ENCODE peak calls at places on chromosomes 7 and 10, in five cellular contexts. One of them, this sample, is unnamed.

GRCh38 chr10:35416628-35417625 is 80.6 kb downstream of the CCNY start:
- DNase-seq in Peyer's patch: no peak
- DNase-seq in suprapubic skin: peak
- DNase-seq in T follicular helper cell: no peak
- DNase-seq in activated CD8-positive, alpha-beta T cell treated with anti-CD3 and anti-CD28 coated beads for 36 hours: peak
- DNase-seq in this sample: no peak

GRCh38 chr10:86813101-86813500 is 56.7 kb downstream of the BMPR1A start:
- DNase-seq in Peyer's patch: no peak
- DNase-seq in suprapubic skin: no peak
- DNase-seq in T follicular helper cell: no peak
- DNase-seq in activated CD8-positive, alpha-beta T cell treated with anti-CD3 and anti-CD28 coated beads for 36 hours: no peak
- DNase-seq in this sample: no peak

GRCh38 chr7:101923276-101923985 is 106.0 kb downstream of the CUX1 start:
- DNase-seq in Peyer's patch: peak
- DNase-seq in suprapubic skin: no peak
- DNase-seq in T follicular helper cell: no peak
- DNase-seq in activated CD8-positive, alpha-beta T cell treated with anti-CD3 and anti-CD28 coated beads for 36 hours: no peak
- DNase-seq in this sample: no peak

GRCh38 chr10:125064681-125065492 is 95.5 kb downstream of the CTBP2 start:
- DNase-seq in Peyer's patch: no peak
- DNase-seq in suprapubic skin: no peak
- DNase-seq in T follicular helper cell: no peak
- DNase-seq in activated CD8-positive, alpha-beta T cell treated with anti-CD3 and anti-CD28 coated beads for 36 hours: peak
- DNase-seq in this sample: no peak

GRCh38 chr7:81632418-81632817 is 137.4 kb downstream of the HGF start:
- DNase-seq in Peyer's patch: no peak
- DNase-seq in suprapubic skin: no peak
- DNase-seq in T follicular helper cell: no peak
- DNase-seq in activated CD8-positive, alpha-beta T cell treated with anti-CD3 and anti-CD28 coated beads for 36 hours: no peak
- DNase-seq in this sample: no peak

GRCh38 chr10:52064084-52064845 is 249.8 kb upstream of the DKK1 start:
- DNase-seq in Peyer's patch: no peak
- DNase-seq in suprapubic skin: no peak
- DNase-seq in T follicular helper cell: no peak
- DNase-seq in activated CD8-positive, alpha-beta T cell treated with anti-CD3 and anti-CD28 coated beads for 36 hours: no peak
- DNase-seq in this sample: no peak

GRCh38 chr10:11705687-11706086 is 36.5 kb upstream of the ECHDC3 start:
- DNase-seq in Peyer's patch: no peak
- DNase-seq in suprapubic skin: no peak
- DNase-seq in T follicular helper cell: no peak
- DNase-seq in activated CD8-positive, alpha-beta T cell treated with anti-CD3 and anti-CD28 coated beads for 36 hours: no peak
- DNase-seq in this sample: no peak

GRCh38 chr7:102119213-102119651 is 167.4 kb upstream of the SH2B2 start:
- DNase-seq in Peyer's patch: no peak
- DNase-seq in suprapubic skin: no peak
- DNase-seq in T follicular helper cell: no peak
- DNase-seq in activated CD8-positive, alpha-beta T cell treated with anti-CD3 and anti-CD28 coated beads for 36 hours: no peak
- DNase-seq in this sample: no peak

GRCh38 chr10:13784067-13784466 is 197.3 kb downstream of the PRPF18 start:
- DNase-seq in Peyer's patch: no peak
- DNase-seq in suprapubic skin: no peak
- DNase-seq in T follicular helper cell: no peak
- DNase-seq in activated CD8-positive, alpha-beta T cell treated with anti-CD3 and anti-CD28 coated beads for 36 hours: peak
- DNase-seq in this sample: peak

GRCh38 chr7:128093606-128094005 is 62.4 kb upstream of the LRRC4 start:
- DNase-seq in Peyer's patch: no peak
- DNase-seq in suprapubic skin: no peak
- DNase-seq in T follicular helper cell: no peak
- DNase-seq in activated CD8-positive, alpha-beta T cell treated with anti-CD3 and anti-CD28 coated beads for 36 hours: no peak
- DNase-seq in this sample: no peak

GRCh38 chr7:55065511-55066229 is 46.9 kb downstream of the EGFR start:
- DNase-seq in Peyer's patch: no peak
- DNase-seq in suprapubic skin: no peak
- DNase-seq in T follicular helper cell: no peak
- DNase-seq in activated CD8-positive, alpha-beta T cell treated with anti-CD3 and anti-CD28 coated beads for 36 hours: no peak
- DNase-seq in this sample: no peak

GRCh38 chr10:3811331-3811870 is 26.4 kb upstream of the KLF6 start:
- DNase-seq in Peyer's patch: no peak
- DNase-seq in suprapubic skin: no peak
- DNase-seq in T follicular helper cell: no peak
- DNase-seq in activated CD8-positive, alpha-beta T cell treated with anti-CD3 and anti-CD28 coated beads for 36 hours: peak
- DNase-seq in this sample: peak

GRCh38 chr7:73894851-73895441 is 34.0 kb downstream of the TMEM270 start:
- DNase-seq in Peyer's patch: no peak
- DNase-seq in suprapubic skin: peak
- DNase-seq in T follicular helper cell: no peak
- DNase-seq in activated CD8-positive, alpha-beta T cell treated with anti-CD3 and anti-CD28 coated beads for 36 hours: no peak
- DNase-seq in this sample: no peak

GRCh38 chr7:93178213-93178612 is 30.0 kb upstream of the SAMD9L start:
- DNase-seq in Peyer's patch: no peak
- DNase-seq in suprapubic skin: no peak
- DNase-seq in T follicular helper cell: no peak
- DNase-seq in activated CD8-positive, alpha-beta T cell treated with anti-CD3 and anti-CD28 coated beads for 36 hours: no peak
- DNase-seq in this sample: no peak

GRCh38 chr10:21172774-21173432 is 275.8 kb upstream of the NEBL start:
- DNase-seq in Peyer's patch: no peak
- DNase-seq in suprapubic skin: no peak
- DNase-seq in T follicular helper cell: no peak
- DNase-seq in activated CD8-positive, alpha-beta T cell treated with anti-CD3 and anti-CD28 coated beads for 36 hours: peak
- DNase-seq in this sample: no peak

GRCh38 chr10:49569031-49569765 is 30.3 kb upstream of the ERCC6 start:
- DNase-seq in Peyer's patch: no peak
- DNase-seq in suprapubic skin: no peak
- DNase-seq in T follicular helper cell: no peak
- DNase-seq in activated CD8-positive, alpha-beta T cell treated with anti-CD3 and anti-CD28 coated beads for 36 hours: no peak
- DNase-seq in this sample: no peak

GRCh38 chr7:96169439-96169838 is 152.5 kb downstream of the SLC25A13 start:
- DNase-seq in Peyer's patch: no peak
- DNase-seq in suprapubic skin: no peak
- DNase-seq in T follicular helper cell: no peak
- DNase-seq in activated CD8-positive, alpha-beta T cell treated with anti-CD3 and anti-CD28 coated beads for 36 hours: no peak
- DNase-seq in this sample: no peak

GRCh38 chr10:35153723-35154122 is 27.1 kb downstream of the CREM start:
- DNase-seq in Peyer's patch: no peak
- DNase-seq in suprapubic skin: no peak
- DNase-seq in T follicular helper cell: no peak
- DNase-seq in activated CD8-positive, alpha-beta T cell treated with anti-CD3 and anti-CD28 coated beads for 36 hours: no peak
- DNase-seq in this sample: no peak

GRCh38 chr7:156772725-156773124 is 120.3 kb downstream of the LMBR1 start:
- DNase-seq in Peyer's patch: no peak
- DNase-seq in suprapubic skin: no peak
- DNase-seq in T follicular helper cell: no peak
- DNase-seq in activated CD8-positive, alpha-beta T cell treated with anti-CD3 and anti-CD28 coated beads for 36 hours: no peak
- DNase-seq in this sample: no peak

GRCh38 chr7:16083931-16084330 is 337.4 kb downstream of the CRPPA start:
- DNase-seq in Peyer's patch: no peak
- DNase-seq in suprapubic skin: no peak
- DNase-seq in T follicular helper cell: no peak
- DNase-seq in activated CD8-positive, alpha-beta T cell treated with anti-CD3 and anti-CD28 coated beads for 36 hours: no peak
- DNase-seq in this sample: no peak

GRCh38 chr10:132294561-132295320 is 13.0 kb downstream of the STK32C start:
- DNase-seq in Peyer's patch: peak
- DNase-seq in suprapubic skin: peak
- DNase-seq in T follicular helper cell: no peak
- DNase-seq in activated CD8-positive, alpha-beta T cell treated with anti-CD3 and anti-CD28 coated beads for 36 hours: no peak
- DNase-seq in this sample: no peak

GRCh38 chr7:119413314-119413805 is 859.6 kb upstream of the KCND2 start:
- DNase-seq in Peyer's patch: no peak
- DNase-seq in suprapubic skin: no peak
- DNase-seq in T follicular helper cell: no peak
- DNase-seq in activated CD8-positive, alpha-beta T cell treated with anti-CD3 and anti-CD28 coated beads for 36 hours: no peak
- DNase-seq in this sample: no peak

GRCh38 chr10:59649606-59650346 is 59.9 kb downstream of the SLC16A9 start:
- DNase-seq in Peyer's patch: no peak
- DNase-seq in suprapubic skin: no peak
- DNase-seq in T follicular helper cell: no peak
- DNase-seq in activated CD8-positive, alpha-beta T cell treated with anti-CD3 and anti-CD28 coated beads for 36 hours: no peak
- DNase-seq in this sample: no peak

This sample was measured in effector CD4-positive, alpha-beta T cell.